ENCODE peak calls at places on chromosomes 2 and 18, in nine cellular contexts. W is D721Med; G is effector CD4-positive, alpha-beta T cell; O is AG20443; T is K562; E is A549; P is H4; Z is CD8-positive, alpha-beta T cell; J is PC-9. U is an unnamed sample.
A peak's percentile ranks its signal among the peaks of the same experiment; 100 is the strongest.

GRCh38 chr2:114022360-114023085 is 132.6 kb downstream of the ACTR3 start:
- DNase-seq in W (no peak), G (no peak), O (peak; percentile 47), T (no peak), E (no peak), P (peak; percentile 7), Z (no peak), J (peak; percentile 88), U (no peak)

GRCh38 chr18:23964282-23965238 is 50.0 kb upstream of the TTC39C start:
- DNase-seq in W (no peak), G (peak; percentile 27), O (no peak), T (peak; percentile 42), E (no peak), P (no peak), Z (peak; percentile 45), J (no peak), U (no peak)

GRCh38 chr18:48609820-48610815 is 71.3 kb downstream of the CTIF start:
- DNase-seq in W (no peak), G (no peak), O (peak; percentile 66), T (no peak), E (no peak), P (no peak), Z (no peak), J (peak; percentile 71), U (peak; percentile 3)

GRCh38 chr2:236871500-236872001 is 214.1 kb upstream of the COPS8 start:
- DNase-seq in W (no peak), G (no peak), O (peak; percentile 89), T (no peak), E (peak; percentile 49), P (peak; percentile 99), Z (no peak), J (peak; percentile 97), U (no peak)

GRCh38 chr2:36352024-36352398 is 3.6 kb upstream of the CRIM1 start:
- DNase-seq in W (no peak), G (no peak), O (no peak), T (peak; percentile 44), E (no peak), P (peak; percentile 11), Z (no peak), J (peak; percentile 61), U (no peak)

GRCh38 chr2:184890311-184890710 is 292.0 kb downstream of the ZNF804A start:
- DNase-seq in W (no peak), G (no peak), O (no peak), T (no peak), E (no peak), P (peak; percentile 2), Z (no peak), J (no peak), U (no peak)

GRCh38 chr2:106841886-106842645 is 43.9 kb downstream of the ST6GAL2 start:
- DNase-seq in W (no peak), G (no peak), O (no peak), T (no peak), E (no peak), P (no peak), Z (no peak), J (no peak), U (peak; percentile 88)

GRCh38 chr2:235088608-235089020 is 136.8 kb downstream of the SH3BP4 start:
- DNase-seq in W (no peak), G (no peak), O (no peak), T (no peak), E (no peak), P (no peak), Z (no peak), J (peak; percentile 73), U (no peak)

GRCh38 chr2:102029405-102029804 is 37.6 kb downstream of the IL1R2 start:
- DNase-seq in W (no peak), G (no peak), O (no peak), T (no peak), E (no peak), P (no peak), Z (no peak), J (no peak), U (no peak)

U was measured in COR-L47.